ENCODE peak calls at places on chromosomes 5 and 9, in seven cellular contexts. Z, U, O, N, X, Y and D are unnamed samples.

GRCh38 chr9:133717113-133718031 is 20.8 kb downstream of the SARDH start:
- DNase-seq in U (no peak), X (no peak), N (no peak), Z (no peak), Y (no peak), O (no peak), D (no peak)

GRCh38 chr5:172283020-172283861 is at the start of gene UBTD2:
- DNase-seq in Z (peak), U (peak), O (peak), N (peak), X (peak), Y (peak), D (peak)

GRCh38 chr9:88007291-88007650 is 32.9 kb upstream of the CDK20 start:
- DNase-seq in O (no peak), Y (no peak), X (no peak), U (peak), Z (peak), N (no peak), D (no peak)

GRCh38 chr9:14690986-14691730 is 2.1 kb downstream of the ZDHHC21 start:
- DNase-seq in Z (peak), Y (no peak), X (no peak), N (no peak), O (no peak), U (no peak), D (no peak)

GRCh38 chr9:127557998-127558546 is 54.0 kb upstream of the STXBP1 start:
- DNase-seq in X (no peak), Z (no peak), U (no peak), O (no peak), Y (peak), N (peak), D (no peak)

GRCh38 chr5:35046754-35047153 is 995 bp downstream of the AGXT2 start:
- DNase-seq in U (no peak), Z (peak), O (no peak), Y (no peak), N (no peak), X (no peak), D (no peak)

GRCh38 chr9:8365029-8365428 is 565.5 kb upstream of the DMAC1 start:
- DNase-seq in N (no peak), Z (peak), X (no peak), U (no peak), Y (no peak), O (no peak), D (no peak)

GRCh38 chr5:59588922-59589321 is 304.6 kb downstream of the PDE4D start:
- DNase-seq in O (no peak), Y (peak), U (no peak), Z (peak), N (no peak), X (no peak), D (no peak)

GRCh38 chr9:89635816-89636215 is 31.0 kb downstream of the GADD45G start:
- DNase-seq in N (no peak), O (no peak), Y (peak), U (no peak), X (no peak), Z (peak), D (no peak)

GRCh38 chr5:149227168-149227826 is 44.4 kb upstream of the AFAP1L1 start:
- DNase-seq in Z (peak), O (no peak), N (no peak), Y (no peak), U (no peak), X (no peak), D (no peak)

GRCh38 chr5:31581498-31582099 is 49.5 kb downstream of the C5orf22 start:
- DNase-seq in X (peak), N (peak), Y (peak), Z (peak), U (no peak), O (no peak), D (peak)

GRCh38 chr5:82858453-82859043 is 218.6 kb downstream of the TMEM167A start:
- DNase-seq in Z (no peak), O (no peak), X (no peak), N (no peak), U (no peak), Y (peak), D (no peak)

GRCh38 chr5:65190328-65191053 is 291.2 kb downstream of the ADAMTS6 start:
- DNase-seq in N (no peak), Z (peak), Y (no peak), O (no peak), X (no peak), U (peak), D (no peak)

GRCh38 chr5:60677831-60678664 is 21.9 kb downstream of the DEPDC1B start:
- DNase-seq in X (peak), N (peak), O (peak), Z (peak), U (no peak), Y (peak), D (peak)